ENCODE peak calls at places on chromosomes 1 and 21, in eight cellular contexts. One of them, this sample, is unnamed.

GRCh38 chr1:212628056-212628455 is 19.5 kb downstream of the ATF3 start:
- DNase-seq in fibroblast of lung: no peak
- DNase-seq in tibial artery: no peak
- DNase-seq in AG04450: no peak
- DNase-seq in neural progenitor cell: no peak
- DNase-seq in heart left ventricle: no peak
- DNase-seq in cardiac muscle cell: no peak
- DNase-seq in dorsolateral prefrontal cortex: no peak
- DNase-seq in this sample: no peak

GRCh38 chr1:240349695-240350094 is 258.0 kb downstream of the FMN2 start:
- DNase-seq in AG04450: no peak
- DNase-seq in cardiac muscle cell: no peak
- DNase-seq in neural progenitor cell: no peak
- DNase-seq in tibial artery: no peak
- DNase-seq in fibroblast of lung: no peak
- DNase-seq in dorsolateral prefrontal cortex: no peak
- DNase-seq in heart left ventricle: no peak
- DNase-seq in this sample: no peak

GRCh38 chr1:7400566-7400965 is 370.5 kb upstream of the VAMP3 start:
- DNase-seq in heart left ventricle: no peak
- DNase-seq in cardiac muscle cell: no peak
- DNase-seq in tibial artery: no peak
- DNase-seq in fibroblast of lung: no peak
- DNase-seq in neural progenitor cell: no peak
- DNase-seq in AG04450: no peak
- DNase-seq in dorsolateral prefrontal cortex: no peak
- DNase-seq in this sample: no peak

GRCh38 chr1:209890606-209891330 is 47.2 kb upstream of the SYT14 start:
- DNase-seq in AG04450: no peak
- DNase-seq in cardiac muscle cell: no peak
- DNase-seq in heart left ventricle: no peak
- DNase-seq in tibial artery: no peak
- DNase-seq in dorsolateral prefrontal cortex: no peak
- DNase-seq in fibroblast of lung: peak
- DNase-seq in neural progenitor cell: no peak
- DNase-seq in this sample: no peak

GRCh38 chr1:58573705-58574591 is 3.1 kb downstream of the TACSTD2 start:
- DNase-seq in neural progenitor cell: no peak
- DNase-seq in heart left ventricle: no peak
- DNase-seq in dorsolateral prefrontal cortex: no peak
- DNase-seq in fibroblast of lung: no peak
- DNase-seq in tibial artery: no peak
- DNase-seq in AG04450: no peak
- DNase-seq in cardiac muscle cell: no peak
- DNase-seq in this sample: no peak

GRCh38 chr21:27636671-27637070 is 669.8 kb upstream of the ADAMTS5 start:
- DNase-seq in cardiac muscle cell: no peak
- DNase-seq in tibial artery: no peak
- DNase-seq in fibroblast of lung: no peak
- DNase-seq in AG04450: no peak
- DNase-seq in dorsolateral prefrontal cortex: no peak
- DNase-seq in heart left ventricle: no peak
- DNase-seq in neural progenitor cell: no peak
- DNase-seq in this sample: no peak

GRCh38 chr21:35309316-35309715 is 260.2 kb upstream of the RUNX1 start:
- DNase-seq in fibroblast of lung: peak
- DNase-seq in tibial artery: no peak
- DNase-seq in dorsolateral prefrontal cortex: no peak
- DNase-seq in AG04450: no peak
- DNase-seq in neural progenitor cell: no peak
- DNase-seq in heart left ventricle: no peak
- DNase-seq in cardiac muscle cell: peak
- DNase-seq in this sample: no peak

GRCh38 chr1:118132000-118132399 is 53.0 kb downstream of the SPAG17 start:
- DNase-seq in tibial artery: no peak
- DNase-seq in AG04450: no peak
- DNase-seq in fibroblast of lung: no peak
- DNase-seq in heart left ventricle: no peak
- DNase-seq in cardiac muscle cell: no peak
- DNase-seq in neural progenitor cell: no peak
- DNase-seq in dorsolateral prefrontal cortex: no peak
- DNase-seq in this sample: no peak

GRCh38 chr1:119968068-119968492 is 71.8 kb upstream of the ADAM30 start:
- DNase-seq in dorsolateral prefrontal cortex: no peak
- DNase-seq in cardiac muscle cell: peak
- DNase-seq in fibroblast of lung: peak
- DNase-seq in neural progenitor cell: peak
- DNase-seq in heart left ventricle: peak
- DNase-seq in AG04450: no peak
- DNase-seq in tibial artery: peak
- DNase-seq in this sample: no peak

GRCh38 chr1:216119600-216119999 is 303.6 kb downstream of the USH2A start:
- DNase-seq in fibroblast of lung: peak
- DNase-seq in neural progenitor cell: peak
- DNase-seq in cardiac muscle cell: peak
- DNase-seq in AG04450: peak
- DNase-seq in tibial artery: no peak
- DNase-seq in heart left ventricle: no peak
- DNase-seq in dorsolateral prefrontal cortex: no peak
- DNase-seq in this sample: peak

GRCh38 chr1:31460027-31460426 is 47.0 kb downstream of the SERINC2 start:
- DNase-seq in neural progenitor cell: peak
- DNase-seq in cardiac muscle cell: peak
- DNase-seq in fibroblast of lung: peak
- DNase-seq in dorsolateral prefrontal cortex: no peak
- DNase-seq in AG04450: no peak
- DNase-seq in tibial artery: no peak
- DNase-seq in heart left ventricle: no peak
- DNase-seq in this sample: no peak
- TF ChIP-seq CTCF in neural progenitor cell: peak
- TF ChIP-seq CTCF in cardiac muscle cell: peak
- TF ChIP-seq CTCF in fibroblast of lung: peak
- TF ChIP-seq CTCF in dorsolateral prefrontal cortex: peak
- TF ChIP-seq CTCF in AG04450: peak
- TF ChIP-seq CTCF in tibial artery: no peak
- TF ChIP-seq CTCF in heart left ventricle: peak
- TF ChIP-seq CTCF in this sample: peak

GRCh38 chr1:198933506-198933905 is 294.7 kb downstream of the PTPRC start:
- DNase-seq in neural progenitor cell: no peak
- DNase-seq in cardiac muscle cell: no peak
- DNase-seq in fibroblast of lung: no peak
- DNase-seq in AG04450: no peak
- DNase-seq in heart left ventricle: no peak
- DNase-seq in dorsolateral prefrontal cortex: no peak
- DNase-seq in tibial artery: no peak
- DNase-seq in this sample: no peak

GRCh38 chr1:198929961-198930599 is 291.2 kb downstream of the PTPRC start:
- DNase-seq in AG04450: no peak
- DNase-seq in heart left ventricle: no peak
- DNase-seq in tibial artery: no peak
- DNase-seq in cardiac muscle cell: peak
- DNase-seq in dorsolateral prefrontal cortex: no peak
- DNase-seq in neural progenitor cell: no peak
- DNase-seq in fibroblast of lung: peak
- DNase-seq in this sample: no peak

GRCh38 chr1:198934414-198934813 is 295.6 kb downstream of the PTPRC start:
- DNase-seq in AG04450: no peak
- DNase-seq in tibial artery: no peak
- DNase-seq in dorsolateral prefrontal cortex: no peak
- DNase-seq in neural progenitor cell: no peak
- DNase-seq in fibroblast of lung: no peak
- DNase-seq in heart left ventricle: no peak
- DNase-seq in cardiac muscle cell: no peak
- DNase-seq in this sample: no peak

GRCh38 chr1:198934901-198935301 is 296.1 kb downstream of the PTPRC start:
- DNase-seq in AG04450: no peak
- DNase-seq in fibroblast of lung: peak
- DNase-seq in heart left ventricle: no peak
- DNase-seq in tibial artery: no peak
- DNase-seq in dorsolateral prefrontal cortex: no peak
- DNase-seq in cardiac muscle cell: peak
- DNase-seq in neural progenitor cell: no peak
- DNase-seq in this sample: no peak

GRCh38 chr1:198932351-198932991 is 293.6 kb downstream of the PTPRC start:
- DNase-seq in dorsolateral prefrontal cortex: no peak
- DNase-seq in tibial artery: no peak
- DNase-seq in fibroblast of lung: peak
- DNase-seq in AG04450: no peak
- DNase-seq in heart left ventricle: peak
- DNase-seq in cardiac muscle cell: no peak
- DNase-seq in neural progenitor cell: no peak
- DNase-seq in this sample: no peak
- H3K4me3 ChIP-seq in dorsolateral prefrontal cortex: peak
- H3K4me3 ChIP-seq in tibial artery: no peak
- H3K4me3 ChIP-seq in fibroblast of lung: peak
- H3K4me3 ChIP-seq in AG04450: peak
- H3K4me3 ChIP-seq in heart left ventricle: no peak
- H3K4me3 ChIP-seq in cardiac muscle cell: no peak
- H3K4me3 ChIP-seq in neural progenitor cell: no peak
- H3K4me3 ChIP-seq in this sample: peak

DNA sequence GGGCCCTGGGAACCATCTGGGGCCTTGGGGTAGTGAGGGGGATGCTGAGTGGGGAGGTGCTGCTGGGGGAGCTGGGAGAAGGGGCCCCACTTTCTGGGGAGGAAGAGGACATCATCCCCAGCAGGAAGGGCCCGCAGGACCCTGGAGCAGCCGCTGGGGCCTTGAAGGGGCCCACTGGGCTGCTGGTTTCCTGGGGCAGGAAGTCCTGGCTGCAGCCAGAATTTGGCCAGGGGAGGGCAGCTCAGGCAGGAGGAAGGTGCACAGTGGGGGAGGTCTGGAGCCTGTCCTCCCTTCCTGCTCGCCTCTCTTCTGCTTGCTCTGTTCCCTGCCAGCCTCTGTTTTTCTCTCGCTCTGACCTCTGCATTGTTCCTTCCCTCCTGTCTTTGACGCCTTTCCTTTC is 23.8 kb downstream of the ACOT11 start:
- DNase-seq in fibroblast of lung: no peak
- DNase-seq in tibial artery: no peak
- DNase-seq in AG04450: no peak
- DNase-seq in neural progenitor cell: peak
- DNase-seq in cardiac muscle cell: peak
- DNase-seq in heart left ventricle: no peak
- DNase-seq in dorsolateral prefrontal cortex: peak
- DNase-seq in this sample: no peak
- TF ChIP-seq CTCF in fibroblast of lung: no peak
- TF ChIP-seq CTCF in tibial artery: no peak
- TF ChIP-seq CTCF in AG04450: no peak
- TF ChIP-seq CTCF in neural progenitor cell: no peak
- TF ChIP-seq CTCF in cardiac muscle cell: no peak
- TF ChIP-seq CTCF in heart left ventricle: no peak
- TF ChIP-seq CTCF in dorsolateral prefrontal cortex: no peak
- TF ChIP-seq CTCF in this sample: no peak

GRCh38 chr21:44815852-44816628 is 1.8 kb downstream of the SUMO3 start:
- DNase-seq in AG04450: no peak
- DNase-seq in cardiac muscle cell: no peak
- DNase-seq in dorsolateral prefrontal cortex: no peak
- DNase-seq in neural progenitor cell: no peak
- DNase-seq in fibroblast of lung: no peak
- DNase-seq in tibial artery: no peak
- DNase-seq in heart left ventricle: no peak
- DNase-seq in this sample: no peak
- H3K4me3 ChIP-seq in AG04450: no peak
- H3K4me3 ChIP-seq in cardiac muscle cell: no peak
- H3K4me3 ChIP-seq in dorsolateral prefrontal cortex: peak
- H3K4me3 ChIP-seq in neural progenitor cell: no peak
- H3K4me3 ChIP-seq in fibroblast of lung: no peak
- H3K4me3 ChIP-seq in tibial artery: no peak
- H3K4me3 ChIP-seq in heart left ventricle: no peak
- H3K4me3 ChIP-seq in this sample: no peak

DNA sequence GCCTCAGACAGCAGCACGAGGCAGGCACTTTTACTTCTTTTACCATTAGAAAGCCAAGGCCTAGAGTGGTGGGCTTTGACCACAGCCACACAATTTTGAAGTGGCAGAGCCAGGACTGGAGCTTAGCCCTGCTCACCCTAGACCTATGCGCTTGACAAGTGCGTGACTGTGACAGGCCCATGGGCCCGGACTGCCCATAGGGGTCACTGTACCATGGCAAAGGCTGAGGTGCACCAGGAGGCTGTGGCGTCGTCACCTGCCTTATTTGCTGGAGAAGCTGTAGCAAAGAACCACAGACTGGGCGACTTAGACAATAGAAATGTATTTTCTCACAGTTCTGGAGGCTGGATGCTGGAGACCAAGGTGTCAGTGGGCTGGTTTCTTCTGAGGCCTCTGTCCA is 2.6 kb upstream of the TMEM82 start:
- DNase-seq in dorsolateral prefrontal cortex: no peak
- DNase-seq in cardiac muscle cell: no peak
- DNase-seq in neural progenitor cell: no peak
- DNase-seq in fibroblast of lung: no peak
- DNase-seq in tibial artery: no peak
- DNase-seq in heart left ventricle: no peak
- DNase-seq in AG04450: no peak
- DNase-seq in this sample: no peak
- TF ChIP-seq CTCF in dorsolateral prefrontal cortex: no peak
- TF ChIP-seq CTCF in cardiac muscle cell: peak
- TF ChIP-seq CTCF in neural progenitor cell: peak
- TF ChIP-seq CTCF in fibroblast of lung: peak
- TF ChIP-seq CTCF in tibial artery: no peak
- TF ChIP-seq CTCF in heart left ventricle: no peak
- TF ChIP-seq CTCF in AG04450: peak
- TF ChIP-seq CTCF in this sample: peak

DNA sequence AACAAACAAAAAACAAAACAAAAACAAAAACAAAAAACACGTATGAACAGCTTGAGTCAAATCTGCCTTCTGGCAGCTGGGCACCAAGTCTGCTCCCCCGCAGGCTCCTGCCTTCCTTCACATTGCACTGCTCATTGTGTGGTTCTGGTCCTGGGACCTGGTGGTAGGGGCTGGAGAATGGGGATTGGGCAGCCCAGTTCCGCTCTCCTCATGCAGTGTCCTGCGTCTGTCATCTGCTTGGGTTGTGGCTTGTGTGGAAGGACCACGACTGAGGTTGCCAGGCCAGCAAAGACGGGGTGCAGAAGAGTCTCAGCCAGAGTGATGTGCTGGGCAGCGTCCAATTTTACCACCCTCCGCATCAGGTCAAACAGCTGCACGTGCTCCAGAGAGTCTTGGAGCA is 11.1 kb downstream of the OR2AJ1 start:
- DNase-seq in cardiac muscle cell: no peak
- DNase-seq in fibroblast of lung: no peak
- DNase-seq in tibial artery: no peak
- DNase-seq in neural progenitor cell: no peak
- DNase-seq in AG04450: no peak
- DNase-seq in heart left ventricle: no peak
- DNase-seq in dorsolateral prefrontal cortex: no peak
- DNase-seq in this sample: no peak
- H3K4me3 ChIP-seq in cardiac muscle cell: no peak
- H3K4me3 ChIP-seq in fibroblast of lung: no peak
- H3K4me3 ChIP-seq in tibial artery: no peak
- H3K4me3 ChIP-seq in neural progenitor cell: no peak
- H3K4me3 ChIP-seq in AG04450: no peak
- H3K4me3 ChIP-seq in heart left ventricle: no peak
- H3K4me3 ChIP-seq in dorsolateral prefrontal cortex: no peak
- H3K4me3 ChIP-seq in this sample: no peak

GRCh38 chr1:115669002-115669673 is 27.4 kb downstream of the VANGL1 start:
- DNase-seq in fibroblast of lung: peak
- DNase-seq in AG04450: peak
- DNase-seq in heart left ventricle: no peak
- DNase-seq in neural progenitor cell: no peak
- DNase-seq in tibial artery: no peak
- DNase-seq in dorsolateral prefrontal cortex: no peak
- DNase-seq in cardiac muscle cell: peak
- DNase-seq in this sample: no peak
- TF ChIP-seq CTCF in fibroblast of lung: peak
- TF ChIP-seq CTCF in AG04450: no peak
- TF ChIP-seq CTCF in heart left ventricle: no peak
- TF ChIP-seq CTCF in neural progenitor cell: no peak
- TF ChIP-seq CTCF in tibial artery: no peak
- TF ChIP-seq CTCF in dorsolateral prefrontal cortex: no peak
- TF ChIP-seq CTCF in cardiac muscle cell: no peak
- TF ChIP-seq CTCF in this sample: no peak